ENCODE peak calls at places on chromosomes 2 and 18, in eight cellular contexts. Q is kidney epithelial cell, N is BJ, R is breast epithelium, Y is cardiac muscle cell, K is lower lobe of right lung, W is astrocyte of the cerebellum, C is cardiac fibroblast. H is an unnamed sample.

GRCh38 chr2:79906149-79906548 is 393.3 kb downstream of the CTNNA2 start:
- DNase-seq in N (no peak), R (no peak), C (no peak), Q (no peak), K (no peak), Y (no peak), W (no peak), H (no peak)

GRCh38 chr18:58784601-58785137 is 80.0 kb upstream of the ZNF532 start:
- DNase-seq in Q (no peak), W (no peak), C (peak; percentile 26), N (no peak), K (no peak), R (no peak), Y (no peak), H (no peak)

GRCh38 chr2:85112906-85113625 is 20.1 kb upstream of the TCF7L1 start:
- DNase-seq in Y (no peak), Q (no peak), N (no peak), W (no peak), K (no peak), R (no peak), C (no peak), H (peak; percentile 25)

GRCh38 chr18:50429207-50429948 is 54.5 kb downstream of the SKA1 start:
- DNase-seq in R (no peak), W (peak; percentile 3), K (no peak), Q (no peak), C (peak; percentile 57), N (no peak), Y (peak; percentile 66), H (peak; percentile 7)

GRCh38 chr18:31274915-31275314 is 43.0 kb upstream of the DSG1 start:
- DNase-seq in C (peak; percentile 61), K (peak; percentile 59), Y (no peak), Q (no peak), R (peak; percentile 53), N (no peak), W (peak; percentile 45), H (no peak)

GRCh38 chr2:207320381-207321159 is 154.8 kb upstream of the KLF7 start:
- DNase-seq in W (no peak), R (no peak), K (no peak), N (no peak), C (no peak), Q (no peak), Y (no peak), H (no peak)

GRCh38 chr2:194619368-194619767 is 1037.7 kb upstream of the SLC39A10 start:
- DNase-seq in C (no peak), K (no peak), W (no peak), Y (no peak), N (no peak), Q (no peak), R (no peak), H (no peak)

GRCh38 chr2:231682546-231683291 is 25.6 kb upstream of the PTMA start:
- DNase-seq in C (no peak), K (no peak), Q (no peak), R (no peak), W (no peak), N (no peak), Y (no peak), H (no peak)

GRCh38 chr2:9739508-9739907 is 103.8 kb upstream of the TAF1B start:
- DNase-seq in Q (no peak), C (peak; percentile 54), W (no peak), Y (no peak), N (no peak), R (no peak), K (peak; percentile 58), H (no peak)

GRCh38 chr2:25714740-25715139 is 41.4 kb upstream of the DTNB start:
- DNase-seq in W (no peak), R (no peak), Q (no peak), Y (no peak), C (peak; percentile 24), K (no peak), N (no peak), H (peak; percentile 23)

GRCh38 chr18:58302811-58303210 is 258.8 kb downstream of the NEDD4L start:
- DNase-seq in Q (no peak), R (no peak), W (no peak), N (no peak), K (no peak), C (no peak), Y (no peak), H (no peak)

GRCh38 chr2:55422876-55423275 is 3.2 kb upstream of the CCDC88A start:
- DNase-seq in C (no peak), Q (no peak), W (no peak), Y (no peak), R (no peak), K (no peak), N (no peak), H (no peak)

GRCh38 chr2:67600946-67601345 is 203.8 kb downstream of the ETAA1 start:
- DNase-seq in R (no peak), Y (no peak), K (no peak), W (no peak), N (no peak), Q (peak; percentile 32), C (peak; percentile 76), H (peak; percentile 49)

GRCh38 chr2:46119453-46119852 is 177.8 kb upstream of the EPAS1 start:
- DNase-seq in C (peak; percentile 89), W (no peak), R (no peak), Q (no peak), N (peak; percentile 85), K (no peak), Y (no peak), H (peak; percentile 51)

GRCh38 chr2:201257941-201258665 is 2.2 kb upstream of the CASP8 start:
- DNase-seq in R (peak; percentile 85), Y (peak; percentile 9), Q (peak; percentile 85), C (peak; percentile 93), W (peak; percentile 57), K (peak; percentile 91), N (peak; percentile 23), H (peak; percentile 79)
- TF ChIP-seq CTCF in R (no peak), Y (no peak), Q (no peak), C (peak; percentile 21), W (no peak), K (no peak), N (no peak), H (no peak)

DNA sequence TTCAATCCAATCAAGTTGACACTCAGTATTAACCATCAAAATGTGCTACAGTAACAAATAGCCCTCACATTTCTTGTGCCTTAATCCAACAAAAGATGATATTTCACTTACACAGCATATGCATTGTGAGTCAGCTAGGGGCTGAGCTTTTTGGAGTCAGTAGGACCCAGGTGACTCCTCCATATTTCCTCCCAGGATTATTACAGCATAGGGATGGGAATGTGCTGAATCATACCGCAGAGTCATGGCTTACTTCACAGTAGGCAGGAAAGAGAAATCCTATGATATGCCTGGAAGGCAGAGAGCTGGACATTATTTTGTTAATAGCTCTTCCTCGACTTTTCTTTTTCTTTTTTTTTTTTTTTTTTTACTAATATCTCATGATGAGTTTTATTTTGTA is 153.3 kb downstream of the TMEM182 start:
- DNase-seq in K (no peak), R (no peak), W (peak; percentile 20), Q (peak; percentile 23), C (no peak), N (no peak), Y (no peak), H (peak; percentile 3)
- TF ChIP-seq CTCF in K (no peak), R (no peak), W (no peak), Q (no peak), C (no peak), N (no peak), Y (no peak), H (no peak)

GRCh38 chr2:41697389-41697788 is 350.4 kb upstream of the PKDCC start:
- DNase-seq in C (no peak), Y (no peak), N (no peak), R (no peak), Q (no peak), K (no peak), W (no peak), H (no peak)

GRCh38 chr2:41701231-41701630 is 346.6 kb upstream of the PKDCC start:
- DNase-seq in C (no peak), Q (no peak), R (no peak), Y (no peak), N (no peak), K (no peak), W (no peak), H (no peak)

GRCh38 chr2:41703123-41703522 is 344.7 kb upstream of the PKDCC start:
- DNase-seq in N (no peak), C (no peak), R (no peak), Q (no peak), Y (no peak), W (no peak), K (no peak), H (no peak)

GRCh38 chr2:41695714-41696113 is 352.1 kb upstream of the PKDCC start:
- DNase-seq in R (no peak), Q (no peak), W (no peak), N (no peak), Y (no peak), K (no peak), C (peak; percentile 34), H (no peak)

DNA sequence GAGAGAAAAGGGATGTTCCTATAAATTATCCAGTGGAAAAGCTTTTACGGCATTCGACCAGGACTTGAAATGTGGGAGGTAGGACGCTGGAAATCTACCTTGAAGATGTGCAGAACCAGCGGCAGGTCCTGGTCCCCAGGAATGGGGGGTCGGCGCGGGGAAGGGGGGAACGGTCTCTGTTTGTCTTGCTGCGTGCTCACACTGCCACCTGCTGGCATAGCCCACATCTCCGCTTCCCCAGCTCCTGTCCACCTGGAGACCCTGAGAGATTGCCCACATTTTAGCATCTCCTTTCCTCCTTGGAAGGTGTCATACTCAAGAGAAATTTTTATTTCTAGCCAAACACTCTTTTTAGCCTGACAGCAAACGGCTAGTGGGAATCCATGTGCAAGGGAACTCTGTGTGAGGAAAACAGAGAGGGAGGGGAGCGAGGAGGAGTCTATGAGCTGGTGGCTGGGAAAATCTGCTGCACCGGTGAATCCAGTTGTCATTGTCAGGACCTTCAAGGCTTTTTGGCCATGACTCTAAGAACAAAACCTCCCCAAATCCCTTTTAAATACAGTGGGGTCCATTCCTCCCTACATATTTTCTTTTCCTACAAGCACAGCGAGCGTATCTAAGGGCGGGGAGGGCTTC is 348.9 kb upstream of the PKDCC start:
- DNase-seq in K (no peak), Y (peak; percentile 49), R (no peak), N (no peak), Q (no peak), W (no peak), C (peak; percentile 49), H (no peak)
- TF ChIP-seq CTCF in K (peak; percentile 70), Y (peak; percentile 80), R (peak; percentile 49), N (peak; percentile 77), Q (peak; percentile 91), W (peak; percentile 94), C (peak; percentile 82), H (peak; percentile 80)

GRCh38 chr2:97765933-97766332 is 52.6 kb downstream of the ZAP70 start:
- DNase-seq in W (no peak), C (no peak), R (no peak), N (no peak), Y (no peak), K (no peak), Q (no peak), H (no peak)

GRCh38 chr2:97769308-97769707 is 55.9 kb downstream of the ZAP70 start:
- DNase-seq in R (no peak), W (no peak), K (no peak), Q (no peak), N (no peak), Y (peak; percentile 74), C (no peak), H (no peak)

GRCh38 chr2:97763176-97763845 is 49.9 kb downstream of the ZAP70 start:
- DNase-seq in W (no peak), Y (no peak), R (no peak), N (no peak), K (no peak), Q (no peak), C (no peak), H (no peak)

GRCh38 chr2:97764559-97765263 is 51.3 kb downstream of the ZAP70 start:
- DNase-seq in Y (no peak), Q (no peak), C (no peak), W (no peak), N (no peak), K (no peak), R (peak; percentile 49), H (no peak)

GRCh38 chr2:97766567-97766966 is 53.2 kb downstream of the ZAP70 start:
- DNase-seq in Q (no peak), R (no peak), N (no peak), Y (no peak), K (no peak), C (peak; percentile 27), W (no peak), H (no peak)
- TF ChIP-seq CTCF in Q (no peak), R (no peak), N (no peak), Y (no peak), K (no peak), C (no peak), W (no peak), H (no peak)